ENCODE peak calls at places on chromosomes 12 and 14, in four cellular contexts. F is mucosa of descending colon, M is K562, B is lung. C is an unnamed sample. For H3K4me1, the result is how much of the 10 kb centered on the place peaks cover.

GRCh38 chr12:123905319-123905925 is 67.2 kb downstream of the CCDC92 start:
- DNase-seq in F (no peak), M (peak), B (peak), C (peak)

GRCh38 chr14:65045691-65046090 is 56.6 kb downstream of the MAX start:
- DNase-seq in F (no peak), M (no peak), B (no peak), C (no peak)

GRCh38 chr12:94676011-94676709 is 25.8 kb upstream of the TMCC3 start:
- DNase-seq in F (no peak), M (peak), B (peak), C (peak)

GRCh38 chr14:91919814-91920213 is 27.7 kb downstream of the FBLN5 start:
- DNase-seq in F (no peak), M (no peak), B (no peak), C (peak)

GRCh38 chr14:58808828-58809227 is 171.1 kb downstream of the DACT1 start:
- DNase-seq in F (no peak), M (no peak), B (peak), C (peak)

GRCh38 chr12:92574046-92574783 is 128.6 kb upstream of the PLEKHG7 start:
- DNase-seq in F (no peak), M (no peak), B (no peak), C (no peak)

GRCh38 chr14:53952533-53952932 is 4.1 kb downstream of the BMP4 start:
- DNase-seq in F (no peak), M (no peak), B (no peak), C (no peak)

GRCh38 chr14:106657460-106657859 is 1131.1 kb downstream of the TMEM121 start:
- DNase-seq in F (peak), M (no peak), B (no peak), C (peak)

GRCh38 chr12:122052285-122052684 is 26.3 kb upstream of the MLXIP start:
- DNase-seq in F (no peak), M (no peak), B (no peak), C (no peak)

GRCh38 chr14:75340921-75341320 is 62.3 kb downstream of the FOS start:
- DNase-seq in F (no peak), M (no peak), B (peak), C (peak)

GRCh38 chr12:119208626-119209061 is 29.9 kb downstream of the HSPB8 start:
- DNase-seq in F (peak), M (no peak), B (peak), C (no peak)

GRCh38 chr12:67515679-67516363 is 132.7 kb upstream of the DYRK2 start:
- DNase-seq in F (peak), M (no peak), B (no peak), C (no peak)

GRCh38 chr14:96512602-96513397 is 10.6 kb downstream of the PAPOLA start:
- DNase-seq in F (no peak), M (no peak), B (no peak), C (no peak)

GRCh38 chr12:47818701-47819543 is 781 bp downstream of the HDAC7 start:
- DNase-seq in F (peak), M (peak), B (peak), C (peak)

GRCh38 chr14:77565289-77566081 is 51.0 kb downstream of the SPTLC2 start:
- DNase-seq in F (no peak), M (no peak), B (no peak), C (no peak)

GRCh38 chr14:51395361-51395849 is 155.4 kb downstream of the TMX1 start:
- DNase-seq in F (peak), M (no peak), B (no peak), C (peak)

GRCh38 chr14:103091041-103091882 is 3.3 kb upstream of the EXOC3L4 start:
- DNase-seq in F (peak), M (peak), B (peak), C (no peak)

GRCh38 chr12:128853321-128854197 is at the start of gene GLT1D1:
- DNase-seq in F (no peak), M (no peak), B (no peak), C (no peak)

GRCh38 chr14:39176263-39177167 is 1.5 kb downstream of the PNN start:
- DNase-seq in F (no peak), M (no peak), B (no peak), C (no peak)

GRCh38 chr14:75559451-75560187 is 18.8 kb upstream of the FLVCR2 start:
- DNase-seq in F (no peak), M (no peak), B (peak), C (no peak)

GRCh38 chr12:77667101-77667500 is 163.6 kb upstream of the NAV3 start:
- DNase-seq in F (no peak), M (no peak), B (no peak), C (no peak)

GRCh38 chr12:123891011-123891410 is 81.6 kb downstream of the CCDC92 start:
- DNase-seq in F (no peak), M (no peak), B (no peak), C (no peak)

GRCh38 chr12:218221-218620 is 4.3 kb upstream of the SLC6A12 start:
- DNase-seq in F (no peak), M (no peak), B (no peak), C (no peak)

GRCh38 chr14:20679907-20680306 is 4.5 kb upstream of the RNASE4 start:
- DNase-seq in F (peak), M (peak), B (peak), C (peak)

GRCh38 chr14:23627961-23628360 is 8.2 kb upstream of the DHRS2 start:
- DNase-seq in F (no peak), M (no peak), B (no peak), C (no peak)

GRCh38 chr12:13374783-13375182 is 178.3 kb downstream of the EMP1 start:
- DNase-seq in F (no peak), M (no peak), B (no peak), C (no peak)

GRCh38 chr12:132055535-132056096 is 88.5 kb downstream of the DDX51 start:
- DNase-seq in F (no peak), M (no peak), B (no peak), C (no peak)

GRCh38 chr14:72714094-72714493 is 179.8 kb downstream of the DPF3 start:
- DNase-seq in F (no peak), M (no peak), B (no peak), C (no peak)

GRCh38 chr14:22843123-22843925 is 6.9 kb downstream of the MMP14 start:
- DNase-seq in F (no peak), M (no peak), B (no peak), C (no peak)

GRCh38 chr12:119593578-119594398 is at the start of gene TMEM233:
- DNase-seq in F (no peak), M (no peak), B (no peak), C (no peak)

GRCh38 chr14:74963705-74964271 is 8.4 kb upstream of the PGF start:
- DNase-seq in F (no peak), M (no peak), B (no peak), C (no peak)

GRCh38 chr14:47346849-47347248 is 328.6 kb downstream of the MDGA2 start:
- DNase-seq in F (no peak), M (no peak), B (no peak), C (no peak)

GRCh38 chr12:110227138-110227537 is 53.9 kb upstream of the ATP2A2 start:
- DNase-seq in F (no peak), M (no peak), B (no peak), C (no peak)

GRCh38 chr12:64780220-64780530 is 21.0 kb upstream of the GNS start:
- DNase-seq in F (no peak), M (no peak), B (no peak), C (no peak)

GRCh38 chr14:35234007-35234406 is 58.2 kb upstream of the PSMA6 start:
- DNase-seq in F (no peak), M (no peak), B (no peak), C (no peak)

GRCh38 chr14:104096751-104097700 is 11.5 kb downstream of the ASPG start:
- DNase-seq in F (peak), M (no peak), B (no peak), C (no peak)

GRCh38 chr12:128163096-128163495 is 103.9 kb upstream of the TMEM132C start:
- DNase-seq in F (no peak), M (no peak), B (no peak), C (no peak)

GRCh38 chr12:98646165-98646764 is 1.2 kb downstream of the APAF1 start:
- DNase-seq in F (no peak), M (no peak), B (no peak), C (no peak)

DNA sequence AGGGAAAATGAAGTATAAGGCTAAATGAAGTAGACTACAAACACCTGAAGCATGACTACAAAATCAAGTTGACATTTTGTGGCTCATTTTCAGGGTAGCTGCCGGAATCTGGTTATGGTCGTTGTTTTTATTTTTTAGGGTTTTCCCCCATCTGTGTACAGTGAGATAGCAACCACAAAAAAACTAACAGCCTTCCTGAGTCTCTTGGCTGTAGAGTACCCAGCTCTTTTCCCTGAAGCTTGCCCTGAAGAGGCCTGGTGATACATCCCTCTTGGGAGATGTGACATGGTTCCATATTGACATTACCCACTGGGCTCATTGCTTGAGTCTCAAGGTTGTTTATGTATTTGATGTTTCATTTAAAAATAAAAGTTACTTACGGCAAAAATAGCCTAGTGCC is 424.0 kb downstream of the ZFP36L1 start:
- DNase-seq in F (no peak), M (no peak), B (no peak), C (no peak)
- H3K4me1 ChIP-seq in F (under half), M (under half), B (under half), C (under half)

GRCh38 chr12:57145460-57146059 is 1.9 kb downstream of the LRP1-AS start:
- DNase-seq in F (no peak), M (no peak), B (no peak), C (no peak)
- H3K4me1 ChIP-seq in F (under half), M (under half), B (under half), C (half or more)

GRCh38 chr14:99667045-99667444 is 17.1 kb upstream of the CYP46A1 start:
- DNase-seq in F (no peak), M (no peak), B (no peak), C (no peak)
- H3K4me1 ChIP-seq in F (under half), M (under half), B (under half), C (under half)

DNA sequence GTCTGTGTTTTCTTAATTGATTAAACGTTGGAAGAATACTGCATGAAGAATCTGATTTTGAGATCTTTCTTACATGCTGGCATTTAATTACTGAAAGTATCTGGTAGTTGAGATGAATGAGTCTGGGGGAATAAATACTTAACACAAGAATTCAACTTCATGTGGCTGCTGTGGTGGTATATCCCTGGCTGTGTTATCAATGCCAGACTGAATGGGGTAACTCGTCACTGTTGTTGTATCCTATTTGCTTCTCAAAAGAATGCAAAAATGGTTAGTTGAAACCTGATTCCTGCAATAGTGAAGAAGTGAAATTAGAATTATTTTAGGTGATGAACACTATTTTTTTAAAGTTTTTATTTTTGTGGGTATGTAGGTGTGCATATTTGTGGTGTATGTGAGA is 72.5 kb downstream of the HMGA2 start:
- DNase-seq in F (no peak), M (no peak), B (no peak), C (no peak)
- H3K4me1 ChIP-seq in F (under half), M (under half), B (under half), C (under half)

GRCh38 chr12:89250213-89250612 is 102.1 kb downstream of the DUSP6 start:
- DNase-seq in F (no peak), M (no peak), B (no peak), C (no peak)
- H3K4me1 ChIP-seq in F (under half), M (under half), B (under half), C (under half)